ENCODE peak calls at places on chromosomes 11 and 22, in ten cellular contexts. One of them, this sample, is unnamed.

GRCh38 chr11:105297463-105297862 is 157.9 kb upstream of the CARD18 start:
- DNase-seq in activated CD8-positive, alpha-beta memory T cell treated with anti-CD3 and anti-CD28 coated beads for 24 hours: no peak
- DNase-seq in GM04504: peak; percentile 8
- DNase-seq in T-helper 2 cell: no peak
- DNase-seq in NCI-H345: no peak
- DNase-seq in Karpas-422: no peak
- DNase-seq in activated CD8-positive, alpha-beta T cell treated with anti-CD3 and anti-CD28 coated beads for 36 hours: no peak
- DNase-seq in activated CD4-positive, alpha-beta memory T cell treated with anti-CD3 and anti-CD28 coated beads, Interleukin-2, amount 10 ng/mL, durations not matched to agents 7 days and 5 days: no peak
- DNase-seq in AG09309: peak; percentile 10
- DNase-seq in occipital lobe: no peak
- DNase-seq in this sample: no peak

GRCh38 chr22:44701824-44702478 is at the start of gene PRR5:
- DNase-seq in GM04504: peak; percentile 70
- DNase-seq in Karpas-422: no peak
- DNase-seq in T-helper 2 cell: peak; percentile 64
- DNase-seq in AG09309: peak; percentile 57
- DNase-seq in NCI-H345: peak; percentile 63
- DNase-seq in activated CD4-positive, alpha-beta memory T cell treated with anti-CD3 and anti-CD28 coated beads, Interleukin-2, amount 10 ng/mL, durations not matched to agents 7 days and 5 days: peak; percentile 89
- DNase-seq in occipital lobe: no peak
- DNase-seq in activated CD8-positive, alpha-beta T cell treated with anti-CD3 and anti-CD28 coated beads for 36 hours: peak; percentile 91
- DNase-seq in activated CD8-positive, alpha-beta memory T cell treated with anti-CD3 and anti-CD28 coated beads for 24 hours: peak; percentile 91
- DNase-seq in this sample: peak; percentile 74

GRCh38 chr22:48968201-48968959 is 859.3 kb downstream of the BRD1 start:
- DNase-seq in activated CD4-positive, alpha-beta memory T cell treated with anti-CD3 and anti-CD28 coated beads, Interleukin-2, amount 10 ng/mL, durations not matched to agents 7 days and 5 days: peak; percentile 15
- DNase-seq in AG09309: no peak
- DNase-seq in activated CD8-positive, alpha-beta memory T cell treated with anti-CD3 and anti-CD28 coated beads for 24 hours: peak; percentile 59
- DNase-seq in NCI-H345: peak; percentile 30
- DNase-seq in T-helper 2 cell: no peak
- DNase-seq in activated CD8-positive, alpha-beta T cell treated with anti-CD3 and anti-CD28 coated beads for 36 hours: peak; percentile 36
- DNase-seq in occipital lobe: no peak
- DNase-seq in Karpas-422: peak; percentile 73
- DNase-seq in GM04504: no peak
- DNase-seq in this sample: no peak

GRCh38 chr22:29231971-29232959 is 26.6 kb downstream of the EMID1 start:
- DNase-seq in activated CD4-positive, alpha-beta memory T cell treated with anti-CD3 and anti-CD28 coated beads, Interleukin-2, amount 10 ng/mL, durations not matched to agents 7 days and 5 days: no peak
- DNase-seq in activated CD8-positive, alpha-beta T cell treated with anti-CD3 and anti-CD28 coated beads for 36 hours: no peak
- DNase-seq in Karpas-422: no peak
- DNase-seq in T-helper 2 cell: no peak
- DNase-seq in NCI-H345: no peak
- DNase-seq in GM04504: no peak
- DNase-seq in occipital lobe: no peak
- DNase-seq in AG09309: no peak
- DNase-seq in activated CD8-positive, alpha-beta memory T cell treated with anti-CD3 and anti-CD28 coated beads for 24 hours: no peak
- DNase-seq in this sample: no peak

GRCh38 chr11:27443746-27444465 is 28.7 kb downstream of the LGR4 start:
- DNase-seq in AG09309: no peak
- DNase-seq in activated CD4-positive, alpha-beta memory T cell treated with anti-CD3 and anti-CD28 coated beads, Interleukin-2, amount 10 ng/mL, durations not matched to agents 7 days and 5 days: no peak
- DNase-seq in T-helper 2 cell: no peak
- DNase-seq in activated CD8-positive, alpha-beta memory T cell treated with anti-CD3 and anti-CD28 coated beads for 24 hours: no peak
- DNase-seq in Karpas-422: no peak
- DNase-seq in GM04504: no peak
- DNase-seq in activated CD8-positive, alpha-beta T cell treated with anti-CD3 and anti-CD28 coated beads for 36 hours: no peak
- DNase-seq in NCI-H345: peak; percentile 56
- DNase-seq in occipital lobe: peak; percentile 5
- DNase-seq in this sample: no peak

GRCh38 chr11:80383655-80384054 is 942.8 kb upstream of the TENM4 start:
- DNase-seq in T-helper 2 cell: no peak
- DNase-seq in activated CD8-positive, alpha-beta memory T cell treated with anti-CD3 and anti-CD28 coated beads for 24 hours: no peak
- DNase-seq in AG09309: no peak
- DNase-seq in activated CD8-positive, alpha-beta T cell treated with anti-CD3 and anti-CD28 coated beads for 36 hours: no peak
- DNase-seq in activated CD4-positive, alpha-beta memory T cell treated with anti-CD3 and anti-CD28 coated beads, Interleukin-2, amount 10 ng/mL, durations not matched to agents 7 days and 5 days: no peak
- DNase-seq in occipital lobe: no peak
- DNase-seq in NCI-H345: no peak
- DNase-seq in Karpas-422: no peak
- DNase-seq in GM04504: no peak
- DNase-seq in this sample: no peak

GRCh38 chr11:22780914-22781593 is 48.5 kb downstream of the SVIP start:
- DNase-seq in AG09309: no peak
- DNase-seq in activated CD8-positive, alpha-beta T cell treated with anti-CD3 and anti-CD28 coated beads for 36 hours: no peak
- DNase-seq in T-helper 2 cell: no peak
- DNase-seq in occipital lobe: no peak
- DNase-seq in activated CD4-positive, alpha-beta memory T cell treated with anti-CD3 and anti-CD28 coated beads, Interleukin-2, amount 10 ng/mL, durations not matched to agents 7 days and 5 days: no peak
- DNase-seq in activated CD8-positive, alpha-beta memory T cell treated with anti-CD3 and anti-CD28 coated beads for 24 hours: no peak
- DNase-seq in NCI-H345: peak; percentile 14
- DNase-seq in Karpas-422: no peak
- DNase-seq in GM04504: no peak
- DNase-seq in this sample: no peak

GRCh38 chr11:65419773-65420481 is 2.7 kb upstream of the NEAT1 start:
- DNase-seq in occipital lobe: peak; percentile 79
- DNase-seq in Karpas-422: peak; percentile 72
- DNase-seq in GM04504: peak; percentile 90
- DNase-seq in activated CD8-positive, alpha-beta memory T cell treated with anti-CD3 and anti-CD28 coated beads for 24 hours: peak; percentile 83
- DNase-seq in AG09309: peak; percentile 80
- DNase-seq in activated CD8-positive, alpha-beta T cell treated with anti-CD3 and anti-CD28 coated beads for 36 hours: peak; percentile 72
- DNase-seq in activated CD4-positive, alpha-beta memory T cell treated with anti-CD3 and anti-CD28 coated beads, Interleukin-2, amount 10 ng/mL, durations not matched to agents 7 days and 5 days: peak; percentile 82
- DNase-seq in T-helper 2 cell: peak; percentile 42
- DNase-seq in NCI-H345: peak; percentile 49
- DNase-seq in this sample: peak; percentile 43

GRCh38 chr11:111469200-111469599 is 43.0 kb downstream of the BTG4 start:
- DNase-seq in AG09309: no peak
- DNase-seq in GM04504: no peak
- DNase-seq in activated CD8-positive, alpha-beta T cell treated with anti-CD3 and anti-CD28 coated beads for 36 hours: no peak
- DNase-seq in activated CD4-positive, alpha-beta memory T cell treated with anti-CD3 and anti-CD28 coated beads, Interleukin-2, amount 10 ng/mL, durations not matched to agents 7 days and 5 days: no peak
- DNase-seq in activated CD8-positive, alpha-beta memory T cell treated with anti-CD3 and anti-CD28 coated beads for 24 hours: no peak
- DNase-seq in T-helper 2 cell: no peak
- DNase-seq in NCI-H345: no peak
- DNase-seq in Karpas-422: peak; percentile 73
- DNase-seq in occipital lobe: no peak
- DNase-seq in this sample: no peak

GRCh38 chr11:12077535-12078280 is 32.7 kb upstream of the MICAL2 start:
- DNase-seq in AG09309: no peak
- DNase-seq in activated CD8-positive, alpha-beta T cell treated with anti-CD3 and anti-CD28 coated beads for 36 hours: no peak
- DNase-seq in T-helper 2 cell: no peak
- DNase-seq in Karpas-422: no peak
- DNase-seq in occipital lobe: no peak
- DNase-seq in NCI-H345: no peak
- DNase-seq in activated CD8-positive, alpha-beta memory T cell treated with anti-CD3 and anti-CD28 coated beads for 24 hours: no peak
- DNase-seq in GM04504: no peak
- DNase-seq in activated CD4-positive, alpha-beta memory T cell treated with anti-CD3 and anti-CD28 coated beads, Interleukin-2, amount 10 ng/mL, durations not matched to agents 7 days and 5 days: no peak
- DNase-seq in this sample: no peak

GRCh38 chr22:25900390-25900789 is 158.4 kb downstream of the MYO18B start:
- DNase-seq in activated CD4-positive, alpha-beta memory T cell treated with anti-CD3 and anti-CD28 coated beads, Interleukin-2, amount 10 ng/mL, durations not matched to agents 7 days and 5 days: no peak
- DNase-seq in Karpas-422: no peak
- DNase-seq in GM04504: no peak
- DNase-seq in AG09309: no peak
- DNase-seq in T-helper 2 cell: no peak
- DNase-seq in occipital lobe: no peak
- DNase-seq in activated CD8-positive, alpha-beta T cell treated with anti-CD3 and anti-CD28 coated beads for 36 hours: no peak
- DNase-seq in activated CD8-positive, alpha-beta memory T cell treated with anti-CD3 and anti-CD28 coated beads for 24 hours: no peak
- DNase-seq in NCI-H345: no peak
- DNase-seq in this sample: no peak

GRCh38 chr11:57634311-57634710 is 15.4 kb downstream of the YPEL4 start:
- DNase-seq in activated CD4-positive, alpha-beta memory T cell treated with anti-CD3 and anti-CD28 coated beads, Interleukin-2, amount 10 ng/mL, durations not matched to agents 7 days and 5 days: no peak
- DNase-seq in activated CD8-positive, alpha-beta T cell treated with anti-CD3 and anti-CD28 coated beads for 36 hours: no peak
- DNase-seq in GM04504: no peak
- DNase-seq in Karpas-422: no peak
- DNase-seq in occipital lobe: no peak
- DNase-seq in activated CD8-positive, alpha-beta memory T cell treated with anti-CD3 and anti-CD28 coated beads for 24 hours: no peak
- DNase-seq in AG09309: no peak
- DNase-seq in T-helper 2 cell: no peak
- DNase-seq in NCI-H345: no peak
- DNase-seq in this sample: no peak

GRCh38 chr11:28343304-28344233 is 235.4 kb downstream of the METTL15 start:
- DNase-seq in GM04504: peak; percentile 72
- DNase-seq in activated CD8-positive, alpha-beta T cell treated with anti-CD3 and anti-CD28 coated beads for 36 hours: no peak
- DNase-seq in occipital lobe: no peak
- DNase-seq in T-helper 2 cell: no peak
- DNase-seq in NCI-H345: no peak
- DNase-seq in activated CD4-positive, alpha-beta memory T cell treated with anti-CD3 and anti-CD28 coated beads, Interleukin-2, amount 10 ng/mL, durations not matched to agents 7 days and 5 days: no peak
- DNase-seq in activated CD8-positive, alpha-beta memory T cell treated with anti-CD3 and anti-CD28 coated beads for 24 hours: no peak
- DNase-seq in AG09309: peak; percentile 48
- DNase-seq in Karpas-422: no peak
- DNase-seq in this sample: no peak

GRCh38 chr22:39643311-39644083 is 72.9 kb downstream of the CACNA1I start:
- DNase-seq in Karpas-422: no peak
- DNase-seq in activated CD8-positive, alpha-beta T cell treated with anti-CD3 and anti-CD28 coated beads for 36 hours: no peak
- DNase-seq in T-helper 2 cell: no peak
- DNase-seq in GM04504: no peak
- DNase-seq in AG09309: no peak
- DNase-seq in activated CD4-positive, alpha-beta memory T cell treated with anti-CD3 and anti-CD28 coated beads, Interleukin-2, amount 10 ng/mL, durations not matched to agents 7 days and 5 days: no peak
- DNase-seq in activated CD8-positive, alpha-beta memory T cell treated with anti-CD3 and anti-CD28 coated beads for 24 hours: no peak
- DNase-seq in occipital lobe: no peak
- DNase-seq in NCI-H345: no peak
- DNase-seq in this sample: no peak

GRCh38 chr11:21229224-21229623 is 559.8 kb downstream of the NELL1 start:
- DNase-seq in occipital lobe: no peak
- DNase-seq in GM04504: no peak
- DNase-seq in Karpas-422: no peak
- DNase-seq in AG09309: no peak
- DNase-seq in NCI-H345: no peak
- DNase-seq in activated CD8-positive, alpha-beta memory T cell treated with anti-CD3 and anti-CD28 coated beads for 24 hours: no peak
- DNase-seq in activated CD8-positive, alpha-beta T cell treated with anti-CD3 and anti-CD28 coated beads for 36 hours: no peak
- DNase-seq in activated CD4-positive, alpha-beta memory T cell treated with anti-CD3 and anti-CD28 coated beads, Interleukin-2, amount 10 ng/mL, durations not matched to agents 7 days and 5 days: no peak
- DNase-seq in T-helper 2 cell: no peak
- DNase-seq in this sample: no peak

GRCh38 chr11:133947298-133947905 is 9.4 kb downstream of the IGSF9B start:
- DNase-seq in activated CD8-positive, alpha-beta T cell treated with anti-CD3 and anti-CD28 coated beads for 36 hours: peak; percentile 83
- DNase-seq in GM04504: no peak
- DNase-seq in Karpas-422: peak; percentile 80
- DNase-seq in T-helper 2 cell: peak; percentile 37
- DNase-seq in AG09309: no peak
- DNase-seq in NCI-H345: peak; percentile 54
- DNase-seq in activated CD8-positive, alpha-beta memory T cell treated with anti-CD3 and anti-CD28 coated beads for 24 hours: peak; percentile 81
- DNase-seq in occipital lobe: no peak
- DNase-seq in activated CD4-positive, alpha-beta memory T cell treated with anti-CD3 and anti-CD28 coated beads, Interleukin-2, amount 10 ng/mL, durations not matched to agents 7 days and 5 days: peak; percentile 78
- DNase-seq in this sample: peak; percentile 48

GRCh38 chr11:118439656-118440055 is 3.4 kb downstream of the KMT2A start:
- DNase-seq in GM04504: no peak
- DNase-seq in occipital lobe: no peak
- DNase-seq in T-helper 2 cell: no peak
- DNase-seq in activated CD8-positive, alpha-beta memory T cell treated with anti-CD3 and anti-CD28 coated beads for 24 hours: no peak
- DNase-seq in NCI-H345: no peak
- DNase-seq in AG09309: no peak
- DNase-seq in Karpas-422: no peak
- DNase-seq in activated CD8-positive, alpha-beta T cell treated with anti-CD3 and anti-CD28 coated beads for 36 hours: no peak
- DNase-seq in activated CD4-positive, alpha-beta memory T cell treated with anti-CD3 and anti-CD28 coated beads, Interleukin-2, amount 10 ng/mL, durations not matched to agents 7 days and 5 days: no peak
- DNase-seq in this sample: no peak

GRCh38 chr11:9849384-9849783 is 185.5 kb downstream of the SWAP70 start:
- DNase-seq in activated CD8-positive, alpha-beta memory T cell treated with anti-CD3 and anti-CD28 coated beads for 24 hours: no peak
- DNase-seq in activated CD4-positive, alpha-beta memory T cell treated with anti-CD3 and anti-CD28 coated beads, Interleukin-2, amount 10 ng/mL, durations not matched to agents 7 days and 5 days: no peak
- DNase-seq in occipital lobe: no peak
- DNase-seq in T-helper 2 cell: no peak
- DNase-seq in Karpas-422: no peak
- DNase-seq in GM04504: no peak
- DNase-seq in AG09309: no peak
- DNase-seq in activated CD8-positive, alpha-beta T cell treated with anti-CD3 and anti-CD28 coated beads for 36 hours: no peak
- DNase-seq in NCI-H345: no peak
- DNase-seq in this sample: no peak

GRCh38 chr11:7257744-7258143 is 6.0 kb downstream of the SYT9 start:
- DNase-seq in activated CD4-positive, alpha-beta memory T cell treated with anti-CD3 and anti-CD28 coated beads, Interleukin-2, amount 10 ng/mL, durations not matched to agents 7 days and 5 days: no peak
- DNase-seq in activated CD8-positive, alpha-beta memory T cell treated with anti-CD3 and anti-CD28 coated beads for 24 hours: no peak
- DNase-seq in occipital lobe: no peak
- DNase-seq in T-helper 2 cell: no peak
- DNase-seq in Karpas-422: no peak
- DNase-seq in AG09309: no peak
- DNase-seq in GM04504: no peak
- DNase-seq in activated CD8-positive, alpha-beta T cell treated with anti-CD3 and anti-CD28 coated beads for 36 hours: no peak
- DNase-seq in NCI-H345: no peak
- DNase-seq in this sample: no peak

GRCh38 chr22:30104501-30105156 is 24.4 kb downstream of the HORMAD2 start:
- DNase-seq in GM04504: no peak
- DNase-seq in occipital lobe: no peak
- DNase-seq in AG09309: no peak
- DNase-seq in activated CD4-positive, alpha-beta memory T cell treated with anti-CD3 and anti-CD28 coated beads, Interleukin-2, amount 10 ng/mL, durations not matched to agents 7 days and 5 days: peak; percentile 29
- DNase-seq in Karpas-422: no peak
- DNase-seq in NCI-H345: no peak
- DNase-seq in activated CD8-positive, alpha-beta memory T cell treated with anti-CD3 and anti-CD28 coated beads for 24 hours: no peak
- DNase-seq in activated CD8-positive, alpha-beta T cell treated with anti-CD3 and anti-CD28 coated beads for 36 hours: peak; percentile 22
- DNase-seq in T-helper 2 cell: no peak
- DNase-seq in this sample: no peak

GRCh38 chr11:92852946-92853345 is 116.5 kb upstream of the MTNR1B start:
- DNase-seq in NCI-H345: peak; percentile 56
- DNase-seq in activated CD8-positive, alpha-beta T cell treated with anti-CD3 and anti-CD28 coated beads for 36 hours: no peak
- DNase-seq in occipital lobe: peak; percentile 74
- DNase-seq in AG09309: no peak
- DNase-seq in GM04504: no peak
- DNase-seq in activated CD8-positive, alpha-beta memory T cell treated with anti-CD3 and anti-CD28 coated beads for 24 hours: no peak
- DNase-seq in Karpas-422: no peak
- DNase-seq in T-helper 2 cell: no peak
- DNase-seq in activated CD4-positive, alpha-beta memory T cell treated with anti-CD3 and anti-CD28 coated beads, Interleukin-2, amount 10 ng/mL, durations not matched to agents 7 days and 5 days: no peak
- DNase-seq in this sample: no peak

GRCh38 chr11:45209904-45210699 is 63.7 kb downstream of the PRDM11 start:
- DNase-seq in AG09309: no peak
- DNase-seq in activated CD8-positive, alpha-beta memory T cell treated with anti-CD3 and anti-CD28 coated beads for 24 hours: no peak
- DNase-seq in activated CD4-positive, alpha-beta memory T cell treated with anti-CD3 and anti-CD28 coated beads, Interleukin-2, amount 10 ng/mL, durations not matched to agents 7 days and 5 days: no peak
- DNase-seq in Karpas-422: peak; percentile 46
- DNase-seq in T-helper 2 cell: no peak
- DNase-seq in occipital lobe: peak; percentile 82
- DNase-seq in GM04504: no peak
- DNase-seq in activated CD8-positive, alpha-beta T cell treated with anti-CD3 and anti-CD28 coated beads for 36 hours: no peak
- DNase-seq in NCI-H345: no peak
- DNase-seq in this sample: no peak

GRCh38 chr11:6606471-6607189 is 3.1 kb downstream of the ILK start:
- DNase-seq in activated CD4-positive, alpha-beta memory T cell treated with anti-CD3 and anti-CD28 coated beads, Interleukin-2, amount 10 ng/mL, durations not matched to agents 7 days and 5 days: peak; percentile 76
- DNase-seq in occipital lobe: peak; percentile 60
- DNase-seq in activated CD8-positive, alpha-beta memory T cell treated with anti-CD3 and anti-CD28 coated beads for 24 hours: peak; percentile 72
- DNase-seq in NCI-H345: no peak
- DNase-seq in T-helper 2 cell: no peak
- DNase-seq in Karpas-422: no peak
- DNase-seq in activated CD8-positive, alpha-beta T cell treated with anti-CD3 and anti-CD28 coated beads for 36 hours: peak; percentile 86
- DNase-seq in GM04504: peak; percentile 82
- DNase-seq in AG09309: peak; percentile 67
- DNase-seq in this sample: peak; percentile 26

GRCh38 chr22:41425704-41426365 is 20.8 kb downstream of the TOB2 start:
- DNase-seq in activated CD4-positive, alpha-beta memory T cell treated with anti-CD3 and anti-CD28 coated beads, Interleukin-2, amount 10 ng/mL, durations not matched to agents 7 days and 5 days: peak; percentile 77
- DNase-seq in Karpas-422: no peak
- DNase-seq in GM04504: no peak
- DNase-seq in AG09309: no peak
- DNase-seq in activated CD8-positive, alpha-beta T cell treated with anti-CD3 and anti-CD28 coated beads for 36 hours: peak; percentile 77
- DNase-seq in T-helper 2 cell: no peak
- DNase-seq in activated CD8-positive, alpha-beta memory T cell treated with anti-CD3 and anti-CD28 coated beads for 24 hours: no peak
- DNase-seq in NCI-H345: no peak
- DNase-seq in occipital lobe: no peak
- DNase-seq in this sample: no peak

GRCh38 chr11:70644343-70645060 is 246.2 kb downstream of the CTTN start:
- DNase-seq in GM04504: no peak
- DNase-seq in Karpas-422: no peak
- DNase-seq in NCI-H345: no peak
- DNase-seq in occipital lobe: no peak
- DNase-seq in activated CD4-positive, alpha-beta memory T cell treated with anti-CD3 and anti-CD28 coated beads, Interleukin-2, amount 10 ng/mL, durations not matched to agents 7 days and 5 days: no peak
- DNase-seq in AG09309: no peak
- DNase-seq in T-helper 2 cell: no peak
- DNase-seq in activated CD8-positive, alpha-beta memory T cell treated with anti-CD3 and anti-CD28 coated beads for 24 hours: no peak
- DNase-seq in activated CD8-positive, alpha-beta T cell treated with anti-CD3 and anti-CD28 coated beads for 36 hours: no peak
- DNase-seq in this sample: no peak

GRCh38 chr22:29757096-29757495 is 9.7 kb downstream of the ZMAT5 start:
- DNase-seq in activated CD8-positive, alpha-beta T cell treated with anti-CD3 and anti-CD28 coated beads for 36 hours: no peak
- DNase-seq in occipital lobe: no peak
- DNase-seq in NCI-H345: no peak
- DNase-seq in activated CD4-positive, alpha-beta memory T cell treated with anti-CD3 and anti-CD28 coated beads, Interleukin-2, amount 10 ng/mL, durations not matched to agents 7 days and 5 days: no peak
- DNase-seq in GM04504: no peak
- DNase-seq in activated CD8-positive, alpha-beta memory T cell treated with anti-CD3 and anti-CD28 coated beads for 24 hours: no peak
- DNase-seq in T-helper 2 cell: no peak
- DNase-seq in AG09309: no peak
- DNase-seq in Karpas-422: no peak
- DNase-seq in this sample: no peak

GRCh38 chr22:30423296-30423958 is 2.1 kb upstream of the MTFP1 start:
- DNase-seq in T-helper 2 cell: peak; percentile 51
- DNase-seq in activated CD4-positive, alpha-beta memory T cell treated with anti-CD3 and anti-CD28 coated beads, Interleukin-2, amount 10 ng/mL, durations not matched to agents 7 days and 5 days: peak; percentile 57
- DNase-seq in activated CD8-positive, alpha-beta T cell treated with anti-CD3 and anti-CD28 coated beads for 36 hours: peak; percentile 80
- DNase-seq in AG09309: no peak
- DNase-seq in GM04504: no peak
- DNase-seq in occipital lobe: no peak
- DNase-seq in Karpas-422: no peak
- DNase-seq in activated CD8-positive, alpha-beta memory T cell treated with anti-CD3 and anti-CD28 coated beads for 24 hours: peak; percentile 86
- DNase-seq in NCI-H345: peak; percentile 40
- DNase-seq in this sample: peak; percentile 25

GRCh38 chr11:14969922-14970323 is 2.2 kb downstream of the CALCA start:
- DNase-seq in GM04504: no peak
- DNase-seq in T-helper 2 cell: peak; percentile 33
- DNase-seq in activated CD4-positive, alpha-beta memory T cell treated with anti-CD3 and anti-CD28 coated beads, Interleukin-2, amount 10 ng/mL, durations not matched to agents 7 days and 5 days: peak; percentile 59
- DNase-seq in AG09309: no peak
- DNase-seq in Karpas-422: peak; percentile 83
- DNase-seq in activated CD8-positive, alpha-beta T cell treated with anti-CD3 and anti-CD28 coated beads for 36 hours: peak; percentile 87
- DNase-seq in NCI-H345: peak; percentile 3
- DNase-seq in activated CD8-positive, alpha-beta memory T cell treated with anti-CD3 and anti-CD28 coated beads for 24 hours: peak; percentile 86
- DNase-seq in occipital lobe: no peak
- DNase-seq in this sample: peak; percentile 24

This sample was measured in effector CD4-positive, alpha-beta T cell.